ENCODE peak calls at places on chromosomes 12 and 14, in ten cellular contexts. One of them, this sample, is unnamed.

GRCh38 chr12:19639781-19640180 is 200.5 kb downstream of the AEBP2 start:
- DNase-seq in SK-N-SH: no peak
- DNase-seq in WTC11: no peak
- DNase-seq in HCT116: no peak
- DNase-seq in A549: no peak
- DNase-seq in K562: no peak
- DNase-seq in NB4: no peak
- DNase-seq in H1: no peak
- DNase-seq in HepG2: no peak
- DNase-seq in GM12878: no peak
- DNase-seq in this sample: no peak

GRCh38 chr14:104355949-104356737 is 217.8 kb downstream of the KIF26A start:
- DNase-seq in SK-N-SH: peak
- DNase-seq in WTC11: no peak
- DNase-seq in HCT116: no peak
- DNase-seq in A549: no peak
- DNase-seq in K562: no peak
- DNase-seq in NB4: no peak
- DNase-seq in H1: no peak
- DNase-seq in HepG2: no peak
- DNase-seq in GM12878: no peak
- DNase-seq in this sample: no peak

GRCh38 chr12:21941522-21942376 is 523 bp upstream of the ABCC9 start:
- DNase-seq in SK-N-SH: peak
- DNase-seq in WTC11: peak
- DNase-seq in HCT116: no peak
- DNase-seq in A549: no peak
- DNase-seq in K562: peak
- DNase-seq in NB4: no peak
- DNase-seq in H1: peak
- DNase-seq in HepG2: no peak
- DNase-seq in GM12878: no peak
- DNase-seq in this sample: peak

GRCh38 chr14:34256223-34256622 is 205.8 kb downstream of the SPTSSA start:
- DNase-seq in SK-N-SH: no peak
- DNase-seq in WTC11: no peak
- DNase-seq in HCT116: no peak
- DNase-seq in A549: no peak
- DNase-seq in K562: no peak
- DNase-seq in NB4: no peak
- DNase-seq in H1: no peak
- DNase-seq in HepG2: no peak
- DNase-seq in GM12878: no peak
- DNase-seq in this sample: no peak

GRCh38 chr14:58768977-58769376 is 131.2 kb downstream of the DACT1 start:
- DNase-seq in SK-N-SH: no peak
- DNase-seq in WTC11: no peak
- DNase-seq in HCT116: no peak
- DNase-seq in A549: no peak
- DNase-seq in K562: no peak
- DNase-seq in NB4: no peak
- DNase-seq in H1: peak
- DNase-seq in HepG2: no peak
- DNase-seq in GM12878: no peak
- DNase-seq in this sample: no peak

GRCh38 chr14:71728386-71728785 is 203.8 kb upstream of the RGS6 start:
- DNase-seq in SK-N-SH: no peak
- DNase-seq in WTC11: no peak
- DNase-seq in HCT116: no peak
- DNase-seq in A549: no peak
- DNase-seq in K562: no peak
- DNase-seq in NB4: no peak
- DNase-seq in H1: no peak
- DNase-seq in HepG2: no peak
- DNase-seq in GM12878: no peak
- DNase-seq in this sample: no peak

GRCh38 chr14:85599939-85600338 is 70.0 kb downstream of the FLRT2 start:
- DNase-seq in SK-N-SH: no peak
- DNase-seq in WTC11: no peak
- DNase-seq in HCT116: no peak
- DNase-seq in A549: no peak
- DNase-seq in K562: no peak
- DNase-seq in NB4: peak
- DNase-seq in H1: no peak
- DNase-seq in HepG2: no peak
- DNase-seq in GM12878: no peak
- DNase-seq in this sample: no peak

GRCh38 chr14:71960620-71961353 is 28.6 kb downstream of the RGS6 start:
- DNase-seq in SK-N-SH: no peak
- DNase-seq in WTC11: no peak
- DNase-seq in HCT116: no peak
- DNase-seq in A549: no peak
- DNase-seq in K562: no peak
- DNase-seq in NB4: no peak
- DNase-seq in H1: no peak
- DNase-seq in HepG2: no peak
- DNase-seq in GM12878: no peak
- DNase-seq in this sample: no peak

GRCh38 chr12:104219361-104219892 is 3.8 kb downstream of the TXNRD1 start:
- DNase-seq in SK-N-SH: peak
- DNase-seq in WTC11: no peak
- DNase-seq in HCT116: peak
- DNase-seq in A549: peak
- DNase-seq in K562: no peak
- DNase-seq in NB4: peak
- DNase-seq in H1: no peak
- DNase-seq in HepG2: peak
- DNase-seq in GM12878: no peak
- DNase-seq in this sample: peak

GRCh38 chr12:65720136-65720535 is 104.1 kb upstream of the HMGA2 start:
- DNase-seq in SK-N-SH: no peak
- DNase-seq in WTC11: no peak
- DNase-seq in HCT116: peak
- DNase-seq in A549: no peak
- DNase-seq in K562: no peak
- DNase-seq in NB4: no peak
- DNase-seq in H1: no peak
- DNase-seq in HepG2: no peak
- DNase-seq in GM12878: no peak
- DNase-seq in this sample: no peak

GRCh38 chr14:85483037-85483436 is 46.9 kb upstream of the FLRT2 start:
- DNase-seq in SK-N-SH: no peak
- DNase-seq in WTC11: no peak
- DNase-seq in HCT116: no peak
- DNase-seq in A549: no peak
- DNase-seq in K562: no peak
- DNase-seq in NB4: no peak
- DNase-seq in H1: no peak
- DNase-seq in HepG2: peak
- DNase-seq in GM12878: no peak
- DNase-seq in this sample: peak

GRCh38 chr12:132432721-132433577 is 57.0 kb upstream of the FBRSL1 start:
- DNase-seq in SK-N-SH: no peak
- DNase-seq in WTC11: no peak
- DNase-seq in HCT116: no peak
- DNase-seq in A549: no peak
- DNase-seq in K562: no peak
- DNase-seq in NB4: no peak
- DNase-seq in H1: no peak
- DNase-seq in HepG2: no peak
- DNase-seq in GM12878: no peak
- DNase-seq in this sample: no peak

DNA sequence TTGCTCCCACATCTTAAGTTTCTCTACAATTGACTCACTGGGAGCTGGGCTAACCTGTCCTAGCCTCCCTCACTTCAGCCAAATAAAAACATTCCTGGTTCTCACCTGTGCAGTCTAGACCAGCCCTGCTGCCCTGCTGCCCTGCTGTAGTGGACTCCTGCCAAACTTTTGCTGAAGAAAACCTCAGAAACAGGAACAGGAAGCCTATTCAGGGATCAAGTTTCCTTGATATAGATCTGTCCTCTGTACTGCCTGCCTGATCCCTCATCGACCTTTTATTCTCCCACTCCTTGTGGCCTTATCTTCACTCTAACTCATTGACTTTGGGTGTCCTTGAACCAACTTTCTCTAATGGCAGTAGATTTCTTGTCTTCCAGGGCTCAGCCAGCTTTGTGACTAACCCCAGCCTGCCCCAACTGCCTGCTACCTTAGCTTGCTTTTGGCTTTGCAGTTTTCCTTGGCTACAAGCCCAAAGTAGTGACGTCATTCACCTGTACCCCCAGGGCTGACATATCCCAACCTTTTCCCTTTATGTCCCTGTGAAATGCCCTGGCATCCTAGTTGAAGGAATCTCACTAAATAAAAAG is 234.8 kb downstream of the DUSP6 start:
- DNase-seq in SK-N-SH: no peak
- DNase-seq in WTC11: no peak
- DNase-seq in HCT116: peak
- DNase-seq in A549: no peak
- DNase-seq in K562: no peak
- DNase-seq in NB4: peak
- DNase-seq in H1: no peak
- DNase-seq in HepG2: peak
- DNase-seq in GM12878: no peak
- DNase-seq in this sample: peak
- TF ChIP-seq MAX in SK-N-SH: no peak
- TF ChIP-seq MAX in WTC11: no peak
- TF ChIP-seq MAX in HCT116: peak
- TF ChIP-seq MAX in A549: no peak
- TF ChIP-seq MAX in K562: no peak
- TF ChIP-seq MAX in NB4: no peak
- TF ChIP-seq MAX in H1: no peak
- TF ChIP-seq MAX in HepG2: no peak
- TF ChIP-seq MAX in GM12878: no peak
- TF ChIP-seq MAX in this sample: no peak

GRCh38 chr12:109741286-109741969 is 27.8 kb downstream of the FAM222A start:
- DNase-seq in SK-N-SH: peak
- DNase-seq in WTC11: peak
- DNase-seq in HCT116: no peak
- DNase-seq in A549: no peak
- DNase-seq in K562: no peak
- DNase-seq in NB4: no peak
- DNase-seq in H1: peak
- DNase-seq in HepG2: no peak
- DNase-seq in GM12878: no peak
- DNase-seq in this sample: no peak
- TF ChIP-seq MAX in SK-N-SH: no peak
- TF ChIP-seq MAX in WTC11: no peak
- TF ChIP-seq MAX in HCT116: no peak
- TF ChIP-seq MAX in A549: no peak
- TF ChIP-seq MAX in K562: no peak
- TF ChIP-seq MAX in NB4: no peak
- TF ChIP-seq MAX in H1: no peak
- TF ChIP-seq MAX in HepG2: no peak
- TF ChIP-seq MAX in GM12878: no peak
- TF ChIP-seq MAX in this sample: no peak

GRCh38 chr14:22539831-22540230 is 49.2 kb downstream of the DAD1 start:
- DNase-seq in SK-N-SH: no peak
- DNase-seq in WTC11: no peak
- DNase-seq in HCT116: no peak
- DNase-seq in A549: no peak
- DNase-seq in K562: no peak
- DNase-seq in NB4: peak
- DNase-seq in H1: no peak
- DNase-seq in HepG2: no peak
- DNase-seq in GM12878: no peak
- DNase-seq in this sample: no peak

GRCh38 chr14:22536853-22537338 is 52.1 kb downstream of the DAD1 start:
- DNase-seq in SK-N-SH: no peak
- DNase-seq in WTC11: no peak
- DNase-seq in HCT116: peak
- DNase-seq in A549: peak
- DNase-seq in K562: peak
- DNase-seq in NB4: peak
- DNase-seq in H1: no peak
- DNase-seq in HepG2: no peak
- DNase-seq in GM12878: peak
- DNase-seq in this sample: peak

GRCh38 chr14:22535916-22536315 is 53.1 kb downstream of the DAD1 start:
- DNase-seq in SK-N-SH: no peak
- DNase-seq in WTC11: no peak
- DNase-seq in HCT116: no peak
- DNase-seq in A549: no peak
- DNase-seq in K562: no peak
- DNase-seq in NB4: no peak
- DNase-seq in H1: no peak
- DNase-seq in HepG2: no peak
- DNase-seq in GM12878: no peak
- DNase-seq in this sample: no peak

GRCh38 chr14:22538671-22539228 is 50.3 kb downstream of the DAD1 start:
- DNase-seq in SK-N-SH: no peak
- DNase-seq in WTC11: no peak
- DNase-seq in HCT116: no peak
- DNase-seq in A549: no peak
- DNase-seq in K562: no peak
- DNase-seq in NB4: peak
- DNase-seq in H1: no peak
- DNase-seq in HepG2: no peak
- DNase-seq in GM12878: no peak
- DNase-seq in this sample: no peak

GRCh38 chr14:22537436-22538310 is 51.4 kb downstream of the DAD1 start:
- DNase-seq in SK-N-SH: no peak
- DNase-seq in WTC11: no peak
- DNase-seq in HCT116: no peak
- DNase-seq in A549: no peak
- DNase-seq in K562: no peak
- DNase-seq in NB4: peak
- DNase-seq in H1: no peak
- DNase-seq in HepG2: no peak
- DNase-seq in GM12878: no peak
- DNase-seq in this sample: no peak
- TF ChIP-seq MAX in SK-N-SH: no peak
- TF ChIP-seq MAX in WTC11: no peak
- TF ChIP-seq MAX in HCT116: no peak
- TF ChIP-seq MAX in A549: no peak
- TF ChIP-seq MAX in K562: no peak
- TF ChIP-seq MAX in NB4: no peak
- TF ChIP-seq MAX in H1: no peak
- TF ChIP-seq MAX in HepG2: no peak
- TF ChIP-seq MAX in GM12878: no peak
- TF ChIP-seq MAX in this sample: no peak

DNA sequence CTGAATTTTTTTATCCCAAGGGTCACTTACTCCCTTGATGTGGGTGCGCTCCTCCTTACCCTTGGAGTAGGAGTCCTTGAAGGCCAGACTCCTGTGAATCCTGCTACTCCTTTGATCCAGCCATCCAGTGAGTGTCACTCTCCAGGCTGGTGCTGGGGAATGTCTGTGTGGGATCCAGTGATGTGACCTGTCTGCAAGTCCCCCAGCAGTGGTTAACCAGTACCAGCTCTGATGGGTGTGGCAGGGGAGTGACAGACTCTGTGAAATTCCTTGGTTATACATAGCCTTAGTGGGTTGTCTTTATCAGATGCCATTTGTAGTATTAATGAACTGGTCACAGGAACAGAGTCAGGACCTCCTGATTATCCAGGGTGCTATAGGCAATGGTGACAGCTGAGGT is 409.5 kb upstream of the LMO3 start:
- DNase-seq in SK-N-SH: no peak
- DNase-seq in WTC11: no peak
- DNase-seq in HCT116: no peak
- DNase-seq in A549: no peak
- DNase-seq in K562: no peak
- DNase-seq in NB4: no peak
- DNase-seq in H1: no peak
- DNase-seq in HepG2: no peak
- DNase-seq in GM12878: no peak
- DNase-seq in this sample: no peak
- TF ChIP-seq MAX in SK-N-SH: no peak
- TF ChIP-seq MAX in WTC11: no peak
- TF ChIP-seq MAX in HCT116: no peak
- TF ChIP-seq MAX in A549: no peak
- TF ChIP-seq MAX in K562: no peak
- TF ChIP-seq MAX in NB4: no peak
- TF ChIP-seq MAX in H1: no peak
- TF ChIP-seq MAX in HepG2: no peak
- TF ChIP-seq MAX in GM12878: no peak
- TF ChIP-seq MAX in this sample: no peak